ENCODE peak calls at places on chromosomes 3 and 15, in four cellular contexts. One of them, this sample, is unnamed.

GRCh38 chr3:98602078-98602678 is 8.8 kb upstream of the CPOX start:
- DNase-seq in HepG2: peak
- DNase-seq in A549: peak
- DNase-seq in WTC11: no peak
- DNase-seq in this sample: peak

GRCh38 chr3:193885832-193886231 is 250.1 kb upstream of the HES1 start:
- DNase-seq in A549: no peak
- DNase-seq in WTC11: no peak
- DNase-seq in HepG2: peak
- DNase-seq in this sample: no peak

GRCh38 chr15:29968099-29968892 is 114.5 kb upstream of the GOLGA8J start:
- DNase-seq in WTC11: peak
- DNase-seq in HepG2: no peak
- DNase-seq in A549: peak
- DNase-seq in this sample: no peak

GRCh38 chr3:12318758-12319621 is 30.1 kb downstream of the PPARG start:
- DNase-seq in WTC11: no peak
- DNase-seq in HepG2: no peak
- DNase-seq in A549: no peak
- DNase-seq in this sample: no peak

GRCh38 chr15:77021803-77022381 is 27.0 kb downstream of the PSTPIP1 start:
- DNase-seq in A549: no peak
- DNase-seq in WTC11: no peak
- DNase-seq in HepG2: no peak
- DNase-seq in this sample: no peak

GRCh38 chr3:20769430-20769829 is 583.4 kb upstream of the SGO1 start:
- DNase-seq in A549: no peak
- DNase-seq in HepG2: no peak
- DNase-seq in WTC11: no peak
- DNase-seq in this sample: no peak

GRCh38 chr15:44207643-44208042 is 12.6 kb upstream of the FRMD5 start:
- DNase-seq in WTC11: no peak
- DNase-seq in A549: no peak
- DNase-seq in HepG2: no peak
- DNase-seq in this sample: no peak

GRCh38 chr3:53493997-53494791 is at the start of gene CACNA1D:
- DNase-seq in HepG2: no peak
- DNase-seq in WTC11: peak
- DNase-seq in A549: no peak
- DNase-seq in this sample: no peak

GRCh38 chr15:39554746-39555387 is 26.0 kb upstream of the THBS1 start:
- DNase-seq in WTC11: no peak
- DNase-seq in HepG2: no peak
- DNase-seq in A549: no peak
- DNase-seq in this sample: no peak

GRCh38 chr3:126555795-126556636 is 2.7 kb downstream of the C3orf22 start:
- DNase-seq in WTC11: no peak
- DNase-seq in HepG2: no peak
- DNase-seq in A549: no peak
- DNase-seq in this sample: no peak

GRCh38 chr3:24640330-24640877 is 145.8 kb upstream of the THRB start:
- DNase-seq in A549: peak
- DNase-seq in WTC11: no peak
- DNase-seq in HepG2: peak
- DNase-seq in this sample: no peak

GRCh38 chr3:42836545-42837123 is 27.4 kb downstream of the ACKR2 start:
- DNase-seq in HepG2: no peak
- DNase-seq in A549: no peak
- DNase-seq in WTC11: no peak
- DNase-seq in this sample: peak

GRCh38 chr3:29759021-29759359 is 478.1 kb downstream of the RBMS3 start:
- DNase-seq in WTC11: no peak
- DNase-seq in HepG2: no peak
- DNase-seq in A549: no peak
- DNase-seq in this sample: no peak

GRCh38 chr3:149605902-149606301 is 51.9 kb downstream of the WWTR1 start:
- DNase-seq in HepG2: no peak
- DNase-seq in WTC11: no peak
- DNase-seq in A549: no peak
- DNase-seq in this sample: no peak

GRCh38 chr3:184144505-184144904 is 9.3 kb downstream of the EIF2B5 start:
- DNase-seq in A549: no peak
- DNase-seq in HepG2: no peak
- DNase-seq in WTC11: no peak
- DNase-seq in this sample: no peak
- TF ChIP-seq NR3C1 in A549: no peak
- TF ChIP-seq NR3C1 in HepG2: no peak
- TF ChIP-seq NR3C1 in WTC11: no peak
- TF ChIP-seq NR3C1 in this sample: no peak

GRCh38 chr3:170750478-170750830 is 119.5 kb downstream of the RPL22L1 start:
- DNase-seq in HepG2: no peak
- DNase-seq in WTC11: no peak
- DNase-seq in A549: no peak
- DNase-seq in this sample: peak

GRCh38 chr3:170751894-170752283 is 118.1 kb downstream of the RPL22L1 start:
- DNase-seq in A549: no peak
- DNase-seq in HepG2: no peak
- DNase-seq in WTC11: no peak
- DNase-seq in this sample: no peak

GRCh38 chr3:170751083-170751893 is 118.7 kb downstream of the RPL22L1 start:
- DNase-seq in WTC11: no peak
- DNase-seq in HepG2: no peak
- DNase-seq in A549: peak
- DNase-seq in this sample: no peak

GRCh38 chr3:170753421-170754344 is 116.3 kb downstream of the RPL22L1 start:
- DNase-seq in HepG2: no peak
- DNase-seq in A549: no peak
- DNase-seq in WTC11: no peak
- DNase-seq in this sample: no peak

GRCh38 chr3:170752571-170753155 is 117.3 kb downstream of the RPL22L1 start:
- DNase-seq in A549: no peak
- DNase-seq in HepG2: no peak
- DNase-seq in WTC11: no peak
- DNase-seq in this sample: no peak
- TF ChIP-seq NR3C1 in A549: no peak
- TF ChIP-seq NR3C1 in HepG2: no peak
- TF ChIP-seq NR3C1 in WTC11: no peak
- TF ChIP-seq NR3C1 in this sample: no peak

DNA sequence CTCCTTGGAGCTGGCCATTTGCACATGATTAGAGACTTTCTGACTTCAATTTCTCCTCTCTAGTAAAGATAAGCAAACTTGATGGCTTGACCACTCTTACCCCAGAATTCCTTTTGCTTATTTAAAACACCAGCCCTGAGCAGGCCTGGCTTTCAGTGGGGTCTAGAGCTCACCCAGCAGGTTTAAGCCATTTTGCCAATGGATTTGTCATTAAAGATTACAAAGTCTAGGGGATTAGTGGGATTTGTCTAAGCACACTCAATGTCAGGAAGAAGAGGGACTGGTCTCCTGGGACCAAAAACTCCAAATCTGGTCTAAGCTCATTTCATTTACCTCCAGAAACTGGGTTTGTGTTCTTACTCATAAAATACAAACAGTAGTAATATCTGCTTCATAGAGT is 57.3 kb upstream of the SNTN start:
- DNase-seq in A549: no peak
- DNase-seq in WTC11: no peak
- DNase-seq in HepG2: no peak
- DNase-seq in this sample: no peak
- TF ChIP-seq NR3C1 in A549: no peak
- TF ChIP-seq NR3C1 in WTC11: no peak
- TF ChIP-seq NR3C1 in HepG2: no peak
- TF ChIP-seq NR3C1 in this sample: no peak

GRCh38 chr15:81297580-81298575 is 26.1 kb downstream of the STARD5 start:
- DNase-seq in HepG2: no peak
- DNase-seq in WTC11: no peak
- DNase-seq in A549: no peak
- DNase-seq in this sample: no peak
- TF ChIP-seq NR3C1 in HepG2: no peak
- TF ChIP-seq NR3C1 in WTC11: no peak
- TF ChIP-seq NR3C1 in A549: no peak
- TF ChIP-seq NR3C1 in this sample: no peak

GRCh38 chr15:70573121-70573850 is 190.1 kb downstream of the UACA start:
- DNase-seq in A549: no peak
- DNase-seq in HepG2: no peak
- DNase-seq in WTC11: no peak
- DNase-seq in this sample: no peak

GRCh38 chr15:70566047-70566835 is 197.1 kb downstream of the UACA start:
- DNase-seq in WTC11: no peak
- DNase-seq in HepG2: no peak
- DNase-seq in A549: no peak
- DNase-seq in this sample: no peak

GRCh38 chr15:70566989-70567388 is 196.4 kb downstream of the UACA start:
- DNase-seq in WTC11: no peak
- DNase-seq in HepG2: no peak
- DNase-seq in A549: no peak
- DNase-seq in this sample: no peak

GRCh38 chr15:70569718-70570231 is 193.6 kb downstream of the UACA start:
- DNase-seq in WTC11: no peak
- DNase-seq in HepG2: peak
- DNase-seq in A549: peak
- DNase-seq in this sample: no peak

DNA sequence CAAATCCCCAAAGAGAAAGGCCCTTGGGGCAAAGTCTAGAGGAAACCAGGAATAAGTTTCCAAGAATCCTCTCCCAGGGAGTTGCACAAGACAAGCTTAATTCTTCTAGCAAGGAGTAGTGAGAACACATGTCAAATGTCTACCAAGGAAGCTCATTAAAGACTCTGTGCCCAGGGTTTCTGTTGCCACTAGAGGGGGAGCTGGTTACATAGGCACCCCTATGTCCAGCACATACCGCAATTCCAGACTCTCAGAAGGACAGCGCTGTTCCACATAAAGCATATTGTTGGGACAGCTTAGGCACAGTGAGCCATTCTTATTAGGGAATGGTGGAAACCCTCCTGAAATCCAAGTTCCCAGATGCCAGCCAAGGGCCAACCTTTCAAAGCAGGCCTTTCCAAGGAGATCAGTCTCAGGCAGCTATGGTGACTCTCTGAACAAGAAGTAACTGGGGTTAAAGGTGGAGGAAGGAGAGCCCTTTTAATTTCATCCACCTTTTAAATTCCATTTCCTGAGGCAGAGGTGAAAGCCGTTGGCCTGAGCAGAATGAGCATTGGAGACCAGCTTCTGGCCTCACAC is 194.1 kb downstream of the UACA start:
- DNase-seq in WTC11: no peak
- DNase-seq in HepG2: peak
- DNase-seq in A549: peak
- DNase-seq in this sample: peak
- TF ChIP-seq NR3C1 in WTC11: no peak
- TF ChIP-seq NR3C1 in HepG2: no peak
- TF ChIP-seq NR3C1 in A549: no peak
- TF ChIP-seq NR3C1 in this sample: no peak

GRCh38 chr15:91110407-91110806 is 10.3 kb downstream of the SV2B start:
- DNase-seq in WTC11: no peak
- DNase-seq in HepG2: no peak
- DNase-seq in A549: no peak
- DNase-seq in this sample: no peak

GRCh38 chr15:91109885-91110284 is 9.8 kb downstream of the SV2B start:
- DNase-seq in WTC11: no peak
- DNase-seq in HepG2: no peak
- DNase-seq in A549: no peak
- DNase-seq in this sample: no peak

GRCh38 chr15:91114301-91114700 is 14.2 kb downstream of the SV2B start:
- DNase-seq in A549: no peak
- DNase-seq in WTC11: no peak
- DNase-seq in HepG2: no peak
- DNase-seq in this sample: no peak

GRCh38 chr15:91116379-91117067 is 16.5 kb downstream of the SV2B start:
- DNase-seq in HepG2: peak
- DNase-seq in A549: no peak
- DNase-seq in WTC11: no peak
- DNase-seq in this sample: no peak

DNA sequence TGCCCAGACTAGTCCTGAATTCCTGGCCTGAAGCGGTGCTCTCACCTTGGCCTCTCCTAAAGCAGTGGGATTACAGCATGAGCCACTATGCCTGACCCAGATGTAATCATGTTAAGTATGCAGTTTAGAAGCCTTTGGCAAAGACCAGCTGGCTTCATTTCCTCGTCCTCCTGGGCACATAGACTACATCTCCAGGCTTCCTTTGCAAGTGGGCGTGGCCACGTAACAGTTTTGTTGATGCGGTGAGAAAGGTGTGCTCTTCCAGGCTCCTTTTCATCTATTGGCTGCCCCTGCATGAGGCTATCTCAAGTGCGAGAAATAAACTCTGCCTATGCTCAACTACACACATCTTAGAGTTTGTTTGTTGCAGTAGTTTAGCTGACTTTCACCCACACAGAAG is 13.0 kb downstream of the SV2B start:
- DNase-seq in WTC11: peak
- DNase-seq in A549: no peak
- DNase-seq in HepG2: no peak
- DNase-seq in this sample: no peak
- TF ChIP-seq NR3C1 in WTC11: no peak
- TF ChIP-seq NR3C1 in A549: no peak
- TF ChIP-seq NR3C1 in HepG2: no peak
- TF ChIP-seq NR3C1 in this sample: no peak

DNA sequence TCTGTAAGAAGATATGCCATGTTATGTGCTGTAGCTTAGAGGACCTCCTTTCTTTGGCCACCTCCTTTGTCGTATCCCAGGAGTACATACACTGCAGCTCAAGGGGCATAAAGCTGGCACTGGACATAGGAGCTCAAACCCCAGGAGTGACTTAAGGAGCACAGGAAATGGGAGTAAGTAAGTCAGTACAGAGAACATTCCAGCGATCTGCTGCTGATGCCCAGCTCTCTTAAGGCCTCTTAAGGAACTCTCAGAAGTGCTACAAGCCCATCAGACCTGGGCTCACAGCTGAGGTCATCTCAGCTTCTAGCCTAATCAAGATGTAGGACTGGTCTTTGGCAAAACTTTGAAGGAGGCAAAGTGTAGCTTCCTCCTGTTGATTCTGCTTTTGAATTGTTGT is 21.6 kb upstream of the ACTL6A start:
- DNase-seq in HepG2: no peak
- DNase-seq in A549: no peak
- DNase-seq in WTC11: no peak
- DNase-seq in this sample: no peak
- TF ChIP-seq NR3C1 in HepG2: no peak
- TF ChIP-seq NR3C1 in A549: no peak
- TF ChIP-seq NR3C1 in WTC11: no peak
- TF ChIP-seq NR3C1 in this sample: no peak

GRCh38 chr3:161969867-161970266 is 473.3 kb downstream of the OTOL1 start:
- DNase-seq in A549: no peak
- DNase-seq in WTC11: no peak
- DNase-seq in HepG2: no peak
- DNase-seq in this sample: no peak
- TF ChIP-seq NR3C1 in A549: no peak
- TF ChIP-seq NR3C1 in WTC11: no peak
- TF ChIP-seq NR3C1 in HepG2: no peak
- TF ChIP-seq NR3C1 in this sample: no peak

This sample was measured in K562.